ENCODE peak calls at places on chromosomes 7 and 10, in six cellular contexts. P is IMR-90, G is Karpas-422, M is HT1080, U is EL, D is T-helper 9 cell. Y is an unnamed sample.

GRCh38 chr7:19118896-19119301 is 1.5 kb upstream of the TWIST1 start:
- DNase-seq in P (no peak), D (no peak), U (peak), G (no peak), M (no peak), Y (no peak)

GRCh38 chr10:62734781-62735463 is 69.6 kb upstream of the ADO start:
- DNase-seq in U (no peak), G (no peak), M (no peak), D (no peak), P (no peak), Y (no peak)

GRCh38 chr7:1758859-1759521 is 88.9 kb downstream of the ELFN1 start:
- DNase-seq in M (no peak), G (no peak), P (no peak), U (no peak), D (no peak), Y (no peak)

GRCh38 chr7:105261689-105262088 is 127.0 kb downstream of the SRPK2 start:
- DNase-seq in U (peak), P (peak), M (peak), D (no peak), G (no peak), Y (no peak)

GRCh38 chr7:88027724-88028123 is 93.7 kb downstream of the ADAM22 start:
- DNase-seq in M (no peak), G (no peak), D (no peak), P (no peak), U (no peak), Y (no peak)

GRCh38 chr10:86642499-86642898 is 11.8 kb upstream of the OPN4 start:
- DNase-seq in U (peak), D (no peak), P (peak), M (peak), G (no peak), Y (no peak)

GRCh38 chr10:110353244-110354119 is 48.8 kb upstream of the SMNDC1 start:
- DNase-seq in G (no peak), D (peak), M (peak), U (peak), P (peak), Y (no peak)

GRCh38 chr10:35934637-35934995 is 292.5 kb upstream of the FZD8 start:
- DNase-seq in G (no peak), U (no peak), M (no peak), D (no peak), P (no peak), Y (no peak)

GRCh38 chr7:77427996-77428603 is 12.0 kb upstream of the GSAP start:
- DNase-seq in M (peak), U (peak), P (peak), G (no peak), D (no peak), Y (no peak)

GRCh38 chr10:76433161-76434005 is 1002.0 kb downstream of the LRMDA start:
- DNase-seq in M (no peak), P (no peak), D (no peak), U (no peak), G (no peak), Y (no peak)

GRCh38 chr7:139536158-139536557 is 12.7 kb downstream of the CLEC2L start:
- DNase-seq in M (no peak), P (no peak), D (no peak), G (no peak), U (no peak), Y (no peak)